ENCODE peak calls at places on chromosome 12, in ten cellular contexts. Q is heart left ventricle, K is AG10803, S is fibroblast of pulmonary artery, O is body of pancreas, R is GM12865, L is NB4, T is OCI-LY7, U is WTC11, B is Calu3. P is an unnamed sample.

GRCh38 chr12:6038160-6038559 is 86.3 kb downstream of the VWF start:
- DNase-seq in Q (no peak), K (peak), S (peak), O (peak), R (peak), L (peak), T (peak), U (peak), B (peak), P (peak)

GRCh38 chr12:17527021-17527420 is 563.0 kb downstream of the RERGL start:
- DNase-seq in Q (no peak), K (no peak), S (no peak), O (no peak), R (no peak), L (no peak), T (no peak), U (no peak), B (no peak), P (no peak)

GRCh38 chr12:51827925-51828818 is 20.3 kb downstream of the FIGNL2 start:
- DNase-seq in Q (peak), K (peak), S (peak), O (no peak), R (peak), L (peak), T (no peak), U (no peak), B (peak), P (peak)

GRCh38 chr12:100163416-100164152 is 20.9 kb upstream of the BLTP3B start:
- DNase-seq in Q (peak), K (peak), S (peak), O (peak), R (peak), L (peak), T (no peak), U (peak), B (peak), P (peak)

GRCh38 chr12:80262372-80263170 is 163.2 kb downstream of the OTOGL start:
- DNase-seq in Q (no peak), K (peak), S (no peak), O (no peak), R (no peak), L (no peak), T (no peak), U (no peak), B (no peak), P (no peak)

GRCh38 chr12:2641209-2641608 is 153.6 kb upstream of the FKBP4 start:
- DNase-seq in Q (no peak), K (peak), S (peak), O (no peak), R (peak), L (peak), T (no peak), U (peak), B (peak), P (peak)

GRCh38 chr12:2783936-2784600 is 10.7 kb upstream of the FKBP4 start:
- DNase-seq in Q (peak), K (peak), S (peak), O (peak), R (peak), L (peak), T (peak), U (peak), B (peak), P (peak)

GRCh38 chr12:72134934-72135333 is 137.2 kb upstream of the TRHDE start:
- DNase-seq in Q (no peak), K (no peak), S (no peak), O (no peak), R (no peak), L (no peak), T (no peak), U (no peak), B (no peak), P (no peak)

GRCh38 chr12:76032043-76032981 is 736 bp upstream of the PHLDA1 start:
- DNase-seq in Q (no peak), K (peak), S (peak), O (peak), R (peak), L (peak), T (peak), U (peak), B (peak), P (peak)

GRCh38 chr12:67873355-67873754 is 115.9 kb upstream of the IFNG-AS1 start:
- DNase-seq in Q (no peak), K (no peak), S (no peak), O (no peak), R (peak), L (no peak), T (no peak), U (no peak), B (no peak), P (no peak)

GRCh38 chr12:45494279-45494678 is 235.2 kb upstream of the ARID2 start:
- DNase-seq in Q (no peak), K (no peak), S (no peak), O (no peak), R (no peak), L (no peak), T (no peak), U (no peak), B (no peak), P (no peak)

GRCh38 chr12:45490232-45490881 is 239.1 kb upstream of the ARID2 start:
- DNase-seq in Q (no peak), K (no peak), S (no peak), O (no peak), R (no peak), L (no peak), T (no peak), U (no peak), B (no peak), P (no peak)
- TF ChIP-seq CTCF in Q (no peak), K (no peak), S (no peak), O (no peak), R (no peak), L (no peak), T (peak), U (no peak), B (no peak), P (no peak)

GRCh38 chr12:26688344-26688904 is 144.6 kb downstream of the ITPR2 start:
- DNase-seq in Q (no peak), K (no peak), S (no peak), O (no peak), R (no peak), L (no peak), T (no peak), U (no peak), B (no peak), P (no peak)

GRCh38 chr12:26686438-26686837 is 146.6 kb downstream of the ITPR2 start:
- DNase-seq in Q (no peak), K (no peak), S (no peak), O (no peak), R (no peak), L (no peak), T (no peak), U (no peak), B (no peak), P (no peak)

GRCh38 chr12:26680724-26681455 is 152.1 kb downstream of the ITPR2 start:
- DNase-seq in Q (no peak), K (peak), S (peak), O (no peak), R (no peak), L (no peak), T (no peak), U (no peak), B (no peak), P (no peak)

GRCh38 chr12:26678697-26679660 is 154.0 kb downstream of the ITPR2 start:
- DNase-seq in Q (no peak), K (peak), S (no peak), O (no peak), R (no peak), L (no peak), T (no peak), U (no peak), B (no peak), P (no peak)

DNA sequence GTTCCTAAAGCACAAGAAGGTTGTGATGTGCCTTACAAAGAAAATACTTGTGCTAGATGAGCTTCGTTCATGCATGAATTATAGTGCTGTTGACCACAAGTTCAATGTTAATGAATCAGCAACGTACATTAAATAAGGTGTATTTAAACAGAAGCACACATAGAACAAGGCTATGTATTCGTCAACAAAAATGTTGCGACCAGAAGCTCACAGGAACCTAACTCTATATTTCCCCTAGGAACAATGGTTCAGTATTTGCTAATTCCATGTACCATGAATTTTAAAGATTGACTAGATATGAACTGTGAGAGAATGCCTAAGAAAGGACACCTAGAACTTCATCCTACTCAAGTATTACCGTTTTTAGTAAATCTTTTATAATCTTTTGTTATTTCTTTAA is 149.6 kb downstream of the ITPR2 start:
- DNase-seq in Q (no peak), K (no peak), S (no peak), O (no peak), R (no peak), L (no peak), T (no peak), U (no peak), B (no peak), P (no peak)
- TF ChIP-seq CTCF in Q (no peak), K (no peak), S (no peak), O (no peak), R (no peak), L (no peak), T (no peak), U (no peak), B (no peak), P (no peak)

DNA sequence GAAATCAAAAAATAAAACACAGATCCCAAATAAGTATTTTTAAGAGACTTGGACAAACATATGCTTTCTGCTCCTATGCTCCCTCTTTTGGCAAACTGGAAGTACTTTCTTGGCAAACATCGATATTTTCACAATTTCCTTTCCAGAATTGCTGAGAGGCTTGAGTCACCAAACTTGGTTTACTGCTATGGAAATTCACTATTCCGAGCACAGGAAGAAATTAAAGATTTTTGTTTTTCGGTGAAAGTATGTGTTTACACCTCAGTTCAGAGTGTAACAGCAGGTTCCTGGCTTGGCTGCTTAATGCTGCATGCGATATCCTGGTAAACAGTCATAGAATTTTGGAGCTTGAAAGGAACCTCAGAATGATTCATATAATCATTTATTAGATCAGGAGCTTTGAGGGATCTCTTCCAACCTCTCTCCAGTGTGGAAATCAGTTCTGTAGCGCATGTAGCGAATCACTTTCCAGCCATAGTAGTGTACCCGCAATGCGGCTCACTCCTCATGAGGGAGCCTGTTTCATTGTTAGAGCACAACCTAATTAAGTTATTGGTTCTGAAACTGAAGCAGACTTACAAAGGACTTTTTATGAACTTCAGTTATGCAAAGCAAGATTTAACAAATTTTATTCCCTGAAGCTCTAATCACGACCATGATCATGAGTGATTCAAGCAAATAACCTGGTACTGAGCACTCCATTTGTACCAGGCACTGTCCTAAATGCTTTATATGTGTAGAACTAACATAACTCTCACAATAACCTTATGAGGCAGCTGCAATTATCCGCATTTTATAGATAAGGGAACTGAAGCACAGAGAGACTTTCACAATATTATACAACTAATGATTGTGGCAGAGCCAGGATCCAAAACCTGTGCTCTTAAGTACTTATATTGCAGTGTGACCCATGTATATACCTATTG is 56.4 kb upstream of the ATP2A2 start:
- DNase-seq in Q (no peak), K (peak), S (peak), O (no peak), R (no peak), L (peak), T (no peak), U (no peak), B (no peak), P (no peak)
- TF ChIP-seq CTCF in Q (peak), K (peak), S (peak), O (no peak), R (no peak), L (peak), T (peak), U (no peak), B (peak), P (peak)

GRCh38 chr12:49091836-49092085 is 2.8 kb downstream of the DHH start:
- DNase-seq in Q (no peak), K (peak), S (no peak), O (no peak), R (no peak), L (no peak), T (no peak), U (no peak), B (no peak), P (no peak)

GRCh38 chr12:49092816-49093406 is 1.7 kb downstream of the DHH start:
- DNase-seq in Q (no peak), K (no peak), S (no peak), O (no peak), R (no peak), L (no peak), T (no peak), U (no peak), B (no peak), P (no peak)

GRCh38 chr12:49091056-49091835 is 3.4 kb downstream of the DHH start:
- DNase-seq in Q (peak), K (no peak), S (no peak), O (no peak), R (no peak), L (no peak), T (no peak), U (peak), B (no peak), P (no peak)

GRCh38 chr12:49093746-49094103 is 876 bp downstream of the DHH start:
- DNase-seq in Q (peak), K (no peak), S (no peak), O (no peak), R (no peak), L (no peak), T (no peak), U (peak), B (no peak), P (no peak)

GRCh38 chr12:49092086-49092815 is 2.4 kb downstream of the DHH start:
- DNase-seq in Q (peak), K (no peak), S (peak), O (peak), R (peak), L (peak), T (peak), U (peak), B (peak), P (peak)
- TF ChIP-seq CTCF in Q (peak), K (peak), S (peak), O (no peak), R (peak), L (peak), T (peak), U (no peak), B (peak), P (peak)

GRCh38 chr12:30136661-30137060 is 352.9 kb upstream of the TMTC1 start:
- DNase-seq in Q (no peak), K (no peak), S (no peak), O (no peak), R (no peak), L (no peak), T (no peak), U (no peak), B (no peak), P (no peak)

GRCh38 chr12:30138483-30138882 is 354.7 kb upstream of the TMTC1 start:
- DNase-seq in Q (no peak), K (no peak), S (peak), O (no peak), R (no peak), L (no peak), T (no peak), U (no peak), B (no peak), P (no peak)

DNA sequence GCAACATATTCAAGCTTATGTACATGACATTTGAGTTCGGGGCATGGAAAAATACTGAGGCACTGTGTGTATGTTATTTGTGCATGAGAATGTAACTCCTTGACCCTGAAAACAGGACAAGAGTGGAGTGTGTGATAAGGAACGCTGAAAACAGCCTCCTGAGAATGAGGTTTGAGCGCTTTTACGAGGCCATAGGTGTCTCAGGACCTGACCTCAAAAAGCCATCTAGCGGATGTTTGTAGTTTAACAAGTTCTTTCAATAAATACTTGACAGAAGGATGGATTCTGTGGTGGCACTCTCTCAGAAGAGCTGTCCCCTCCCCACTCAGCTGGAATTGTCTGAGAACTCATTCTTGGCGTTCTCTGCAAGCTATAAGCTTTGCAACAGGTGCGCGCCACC is 350.5 kb upstream of the TMTC1 start:
- DNase-seq in Q (no peak), K (no peak), S (no peak), O (no peak), R (no peak), L (peak), T (no peak), U (no peak), B (no peak), P (no peak)
- TF ChIP-seq CTCF in Q (no peak), K (no peak), S (no peak), O (no peak), R (no peak), L (no peak), T (no peak), U (no peak), B (peak), P (no peak)

DNA sequence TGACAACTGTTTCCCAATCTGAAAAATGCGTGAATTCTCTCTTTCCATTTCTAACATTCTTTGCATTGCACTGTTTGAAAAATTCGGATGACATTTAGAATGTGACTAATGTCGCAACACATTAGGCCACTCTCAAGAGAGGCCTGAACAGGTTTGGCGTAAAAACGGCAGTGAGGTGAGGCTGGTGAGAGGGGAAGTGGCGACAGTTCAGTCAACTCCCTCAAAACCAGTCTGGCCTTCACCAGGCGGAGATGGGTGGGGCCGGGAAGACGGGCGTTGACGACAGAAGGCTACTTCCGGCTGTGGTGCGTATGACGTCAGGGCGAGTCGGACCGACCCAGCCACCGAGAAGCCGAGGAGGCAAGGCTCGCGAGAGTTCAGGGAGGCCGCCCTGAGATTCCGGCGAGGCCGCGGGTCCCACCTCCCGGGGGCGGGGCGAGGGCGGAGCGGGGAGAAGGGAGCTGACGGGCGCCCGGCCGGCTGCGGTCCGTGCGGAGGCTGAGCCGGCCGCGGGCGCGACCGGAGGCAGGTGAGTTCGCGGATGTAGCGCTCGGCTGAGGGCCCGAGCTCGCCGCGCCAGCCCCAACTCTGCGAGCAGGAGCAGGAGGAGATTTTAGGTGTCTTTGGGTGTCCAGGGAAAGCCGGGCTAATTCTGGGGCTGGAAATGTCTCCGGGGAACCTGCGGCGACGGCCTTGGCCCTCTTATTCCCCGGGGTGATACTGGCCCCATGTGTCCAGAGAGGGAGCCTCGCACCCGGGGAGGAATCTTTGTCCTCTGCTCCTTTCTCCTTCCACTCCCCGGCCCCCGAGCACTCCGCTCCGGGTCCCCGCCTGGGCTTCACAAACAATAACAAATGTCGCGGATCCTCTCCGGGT is at the start of gene STK38L:
- DNase-seq in Q (peak), K (peak), S (peak), O (peak), R (peak), L (peak), T (peak), U (peak), B (peak), P (peak)
- TF ChIP-seq CTCF in Q (peak), K (peak), S (peak), O (no peak), R (peak), L (peak), T (no peak), U (no peak), B (no peak), P (no peak)

GRCh38 chr12:96617178-96617577 is 127.8 kb downstream of the CFAP54 start:
- DNase-seq in Q (no peak), K (no peak), S (no peak), O (no peak), R (peak), L (peak), T (peak), U (peak), B (no peak), P (no peak)
- TF ChIP-seq CTCF in Q (no peak), K (no peak), S (peak), O (no peak), R (peak), L (peak), T (no peak), U (no peak), B (no peak), P (no peak)

GRCh38 chr12:131785763-131786330 is 42.3 kb upstream of the MMP17 start:
- DNase-seq in Q (no peak), K (no peak), S (no peak), O (no peak), R (no peak), L (no peak), T (no peak), U (no peak), B (no peak), P (no peak)

GRCh38 chr12:131782061-131782460 is 46.1 kb upstream of the MMP17 start:
- DNase-seq in Q (no peak), K (peak), S (no peak), O (no peak), R (no peak), L (no peak), T (no peak), U (no peak), B (no peak), P (no peak)

GRCh38 chr12:131786331-131786730 is 41.9 kb upstream of the MMP17 start:
- DNase-seq in Q (no peak), K (no peak), S (no peak), O (no peak), R (no peak), L (no peak), T (no peak), U (no peak), B (no peak), P (no peak)

GRCh38 chr12:131784909-131785762 is 43.1 kb upstream of the MMP17 start:
- DNase-seq in Q (no peak), K (peak), S (peak), O (no peak), R (no peak), L (no peak), T (no peak), U (no peak), B (no peak), P (no peak)

DNA sequence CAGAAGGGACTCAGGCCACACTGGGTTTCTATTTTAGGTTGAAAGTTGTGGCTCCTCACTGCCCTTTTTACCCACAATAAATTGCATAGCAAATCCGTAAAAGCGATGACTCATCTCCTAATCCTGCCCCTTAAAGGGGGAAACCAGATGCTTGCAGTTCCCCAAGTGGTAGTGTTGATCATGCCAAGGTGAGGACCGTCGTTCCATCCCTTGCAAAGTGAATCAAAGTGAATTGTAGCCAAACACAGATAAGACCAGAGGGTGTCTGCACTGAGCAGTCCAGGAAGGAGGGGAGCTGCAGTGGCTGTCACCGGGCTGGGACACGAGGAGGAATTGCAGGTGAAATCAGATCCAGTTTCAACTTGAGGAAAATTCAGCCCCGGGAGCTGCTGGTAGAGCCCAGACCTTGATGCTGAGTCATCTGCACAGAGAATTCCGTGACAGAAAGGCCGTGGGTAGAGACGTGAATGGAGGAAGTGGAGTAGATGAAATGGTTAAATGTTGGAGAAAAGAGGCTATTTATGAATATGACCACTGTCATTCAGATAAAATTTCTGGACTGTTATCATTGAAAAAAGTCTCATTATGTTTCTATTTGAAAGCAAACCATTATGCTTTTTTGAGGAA is 44.2 kb upstream of the MMP17 start:
- DNase-seq in Q (no peak), K (peak), S (peak), O (no peak), R (peak), L (peak), T (no peak), U (peak), B (no peak), P (no peak)
- TF ChIP-seq CTCF in Q (no peak), K (peak), S (peak), O (no peak), R (no peak), L (no peak), T (no peak), U (no peak), B (no peak), P (no peak)